ENCODE peak calls at places on chromosomes 4 and X, in eight cellular contexts. O is naive B cell; G is prostate gland; F is T-cell; J is left ventricle myocardium inferior; I is HFFc6; A is stimulated activated CD4-positive, alpha-beta T cell treated with anti-CD3 and anti-CD28 coated beads, TNF-alpha, amount 100 ng/mL, for 24 hours; R is spleen. V is an unnamed sample.

GRCh38 chr4:56637791-56638190 is 43.3 kb downstream of the HOPX start:
- DNase-seq in G (peak; percentile 57), F (no peak), R (no peak), J (no peak), A (no peak), O (no peak), I (no peak), V (no peak)

GRCh38 chr4:156992943-156993342 is 21.3 kb upstream of the PDGFC start:
- DNase-seq in G (no peak), R (no peak), A (no peak), I (no peak), O (no peak), J (no peak), F (no peak), V (no peak)

GRCh38 chrX:135432453-135432852 is 10.7 kb downstream of the SMIM10L2A start:
- DNase-seq in I (no peak), O (no peak), G (no peak), J (no peak), A (no peak), R (no peak), F (no peak), V (no peak)

GRCh38 chrX:40281341-40282005 is 183.7 kb upstream of the BCOR start:
- DNase-seq in F (no peak), A (no peak), R (peak; percentile 19), J (no peak), O (no peak), G (no peak), I (no peak), V (no peak)

GRCh38 chr4:126851391-126851790 is 781.4 kb upstream of the INTU start:
- DNase-seq in A (no peak), J (no peak), G (no peak), O (no peak), I (no peak), R (no peak), F (no peak), V (no peak)

GRCh38 chrX:18286322-18286831 is 65.7 kb upstream of the BEND2 start:
- DNase-seq in I (no peak), A (no peak), F (no peak), O (no peak), R (no peak), J (no peak), G (no peak), V (no peak)

GRCh38 chrX:100748133-100748532 is 16.2 kb upstream of the SYTL4 start:
- DNase-seq in I (peak; percentile 37), O (no peak), G (no peak), R (no peak), J (no peak), A (no peak), F (no peak), V (no peak)

GRCh38 chrX:51728202-51728601 is 15.0 kb upstream of the GSPT2 start:
- DNase-seq in R (no peak), F (no peak), I (no peak), J (no peak), A (no peak), G (no peak), O (no peak), V (no peak)

GRCh38 chr4:5746829-5747745 is 36.1 kb downstream of the EVC start:
- DNase-seq in R (no peak), G (no peak), I (peak; percentile 48), J (no peak), O (no peak), A (no peak), F (no peak), V (no peak)

GRCh38 chrX:9882669-9883446 is 84.3 kb upstream of the CLDN34 start:
- DNase-seq in F (no peak), J (no peak), I (no peak), A (no peak), G (no peak), R (no peak), O (no peak), V (no peak)

GRCh38 chr4:183876268-183876934 is 28.7 kb upstream of the STOX2 start:
- DNase-seq in O (no peak), G (peak; percentile 61), A (no peak), F (no peak), J (peak; percentile 83), I (no peak), R (no peak), V (peak; percentile 80)

GRCh38 chrX:2577844-2578444 is 77.2 kb upstream of the DHRSX start:
- DNase-seq in R (no peak), J (no peak), G (no peak), I (no peak), F (no peak), O (no peak), A (no peak), V (no peak)

GRCh38 chrX:123860983-123861382 is 1.1 kb downstream of the XIAP start:
- DNase-seq in O (no peak), R (no peak), A (no peak), I (no peak), G (peak; percentile 4), J (no peak), F (no peak), V (no peak)

GRCh38 chrX:17414839-17415238 is 39.8 kb downstream of the NHS start:
- DNase-seq in I (no peak), G (no peak), F (no peak), O (no peak), R (no peak), A (no peak), J (peak; percentile 17), V (no peak)

GRCh38 chrX:153474718-153475117 is 4.3 kb upstream of the HAUS7 start:
- DNase-seq in R (peak; percentile 87), A (no peak), G (peak; percentile 23), J (peak; percentile 71), F (peak; percentile 47), O (peak; percentile 33), I (peak; percentile 22), V (peak; percentile 87)

V was measured in sigmoid colon.